ENCODE peak calls at places on chromosomes 11 and 22, in seven cellular contexts. J is fibroblast of lung, M is fibroblast of mammary gland, O is psoas muscle, B is MM.1S, G is neural progenitor cell, D is cardiac fibroblast. C is an unnamed sample.

GRCh38 chr11:81548123-81548522 is 1185.5 kb downstream of the FAM181B start:
- DNase-seq in D (no peak), M (no peak), G (no peak), B (no peak), J (no peak), O (no peak), C (no peak)

GRCh38 chr11:132908017-132908810 is 624.1 kb downstream of the OPCML start:
- DNase-seq in J (peak), D (no peak), G (no peak), O (no peak), M (no peak), B (no peak), C (no peak)

GRCh38 chr11:65569973-65570918 is at the start of gene ZNRD2:
- DNase-seq in J (peak), M (peak), O (peak), G (peak), B (peak), D (peak), C (peak)

GRCh38 chr22:35021166-35021565 is 44.8 kb upstream of the ISX start:
- DNase-seq in J (no peak), M (no peak), D (no peak), G (no peak), O (no peak), B (no peak), C (no peak)

GRCh38 chr11:65814131-65814959 is 19.4 kb upstream of the SNX32 start:
- DNase-seq in D (peak), O (no peak), G (no peak), B (no peak), J (no peak), M (peak), C (no peak)

GRCh38 chr11:117930668-117931330 is 1.6 kb upstream of the TMPRSS13 start:
- DNase-seq in J (no peak), D (no peak), O (no peak), B (no peak), G (no peak), M (no peak), C (no peak)

GRCh38 chr11:85740464-85741400 is 54.7 kb upstream of the CCDC89 start:
- DNase-seq in G (peak), J (no peak), M (no peak), D (no peak), B (no peak), O (no peak), C (no peak)

GRCh38 chr22:35959121-35959800 is 69.4 kb downstream of the RBFOX2 start:
- DNase-seq in M (no peak), D (no peak), B (no peak), O (no peak), J (no peak), G (no peak), C (no peak)

GRCh38 chr11:70434813-70435300 is 36.5 kb downstream of the CTTN start:
- DNase-seq in B (no peak), D (no peak), J (no peak), O (no peak), G (no peak), M (no peak), C (no peak)

GRCh38 chr22:31173386-31174145 is 13.6 kb downstream of the RNF185 start:
- DNase-seq in O (no peak), G (no peak), B (no peak), D (peak), J (peak), M (peak), C (no peak)

GRCh38 chr11:66020618-66021357 is 5.5 kb downstream of the CATSPER1 start:
- DNase-seq in M (peak), J (peak), O (peak), D (peak), B (no peak), G (no peak), C (peak)

GRCh38 chr11:118691926-118692830 is 12.7 kb upstream of the TREH start:
- DNase-seq in D (peak), O (no peak), B (peak), G (no peak), J (peak), M (peak), C (peak)

GRCh38 chr11:24661313-24661712 is 164.5 kb downstream of the LUZP2 start:
- DNase-seq in J (no peak), M (no peak), D (no peak), G (no peak), B (peak), O (no peak), C (no peak)

GRCh38 chr11:79100093-79100704 is 340.6 kb downstream of the TENM4 start:
- DNase-seq in J (peak), B (peak), D (peak), O (no peak), M (peak), G (peak), C (peak)

GRCh38 chr11:27838674-27839073 is 138.4 kb upstream of the BDNF start:
- DNase-seq in D (no peak), O (no peak), B (no peak), M (no peak), J (no peak), G (no peak), C (no peak)

GRCh38 chr11:28836285-28837081 is 728.3 kb downstream of the METTL15 start:
- DNase-seq in M (peak), B (no peak), O (no peak), G (peak), D (peak), J (peak), C (no peak)

GRCh38 chr22:27115816-27116256 is 458.4 kb downstream of the MIAT start:
- DNase-seq in J (peak), M (peak), D (peak), B (no peak), O (no peak), G (no peak), C (no peak)

GRCh38 chr11:118148240-118148639 is 4.4 kb downstream of the SCN4B start:
- DNase-seq in O (no peak), D (no peak), G (no peak), M (no peak), J (no peak), B (no peak), C (no peak)

GRCh38 chr11:102171101-102171500 is 60.9 kb downstream of the YAP1 start:
- DNase-seq in J (peak), D (peak), M (peak), O (no peak), B (no peak), G (no peak), C (no peak)

GRCh38 chr11:72753341-72754148 is 1.3 kb upstream of the ARAP1 start:
- DNase-seq in B (no peak), J (no peak), M (no peak), D (no peak), G (no peak), O (no peak), C (no peak)

GRCh38 chr11:29324328-29324727 is 692.5 kb downstream of the KCNA4 start:
- DNase-seq in B (no peak), J (no peak), O (no peak), M (no peak), D (peak), G (no peak), C (no peak)

GRCh38 chr11:97902828-97903227 is 1117.9 kb upstream of the CNTN5 start:
- DNase-seq in G (no peak), M (no peak), B (no peak), J (no peak), O (no peak), D (no peak), C (no peak)

GRCh38 chr11:114199051-114199450 is 97.1 kb upstream of the NNMT start:
- DNase-seq in D (no peak), J (no peak), M (no peak), B (no peak), O (no peak), G (no peak), C (no peak)

GRCh38 chr11:114196994-114197702 is 99.1 kb upstream of the NNMT start:
- DNase-seq in G (no peak), O (no peak), M (peak), B (no peak), J (no peak), D (no peak), C (no peak)

GRCh38 chr11:114197799-114198500 is 98.2 kb upstream of the NNMT start:
- DNase-seq in O (peak), B (no peak), G (no peak), J (peak), M (peak), D (peak), C (no peak)

GRCh38 chr11:114193730-114194674 is 102.2 kb upstream of the NNMT start:
- DNase-seq in G (no peak), M (peak), O (no peak), D (peak), B (no peak), J (no peak), C (no peak)

DNA sequence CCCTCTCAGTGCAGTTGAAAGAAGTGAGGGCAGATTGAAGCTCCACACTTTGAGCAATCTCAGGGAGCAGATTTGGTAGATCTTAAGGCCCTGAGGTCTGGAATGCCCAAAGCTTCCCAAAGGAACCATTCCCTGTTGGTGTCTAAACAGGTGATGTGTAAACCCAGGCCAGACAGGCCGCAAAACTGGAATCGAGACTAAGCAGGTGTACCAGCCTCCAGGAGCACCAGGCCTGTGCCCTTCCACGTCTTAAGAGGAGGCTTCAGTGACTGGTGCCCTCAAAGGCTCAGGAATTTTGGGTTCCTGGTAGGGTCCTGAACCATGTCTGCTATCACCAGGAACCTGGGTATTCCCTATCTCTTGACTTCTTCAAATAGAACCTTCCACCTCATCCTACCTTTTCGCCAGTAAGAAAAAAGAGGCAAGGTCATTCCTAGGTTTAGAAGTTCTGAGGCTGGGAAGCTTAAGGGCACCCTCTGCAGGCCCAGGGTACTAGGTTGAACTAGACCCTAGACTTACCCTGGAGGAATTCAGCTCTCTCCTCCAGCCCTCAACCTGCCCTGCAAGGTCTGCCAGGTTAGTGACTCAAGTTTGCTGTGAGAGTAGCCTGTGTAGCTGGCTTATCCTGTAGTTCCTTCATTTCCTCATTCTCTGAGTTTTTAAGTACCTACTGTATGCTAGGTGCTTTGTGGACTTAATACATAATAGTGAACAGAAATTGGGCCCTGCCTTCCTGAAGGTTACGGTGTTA is 100.0 kb upstream of the NNMT start:
- DNase-seq in O (no peak), B (no peak), G (no peak), D (peak), J (no peak), M (peak), C (no peak)
- TF ChIP-seq CTCF in O (no peak), B (peak), G (no peak), D (peak), J (no peak), M (no peak), C (no peak)

DNA sequence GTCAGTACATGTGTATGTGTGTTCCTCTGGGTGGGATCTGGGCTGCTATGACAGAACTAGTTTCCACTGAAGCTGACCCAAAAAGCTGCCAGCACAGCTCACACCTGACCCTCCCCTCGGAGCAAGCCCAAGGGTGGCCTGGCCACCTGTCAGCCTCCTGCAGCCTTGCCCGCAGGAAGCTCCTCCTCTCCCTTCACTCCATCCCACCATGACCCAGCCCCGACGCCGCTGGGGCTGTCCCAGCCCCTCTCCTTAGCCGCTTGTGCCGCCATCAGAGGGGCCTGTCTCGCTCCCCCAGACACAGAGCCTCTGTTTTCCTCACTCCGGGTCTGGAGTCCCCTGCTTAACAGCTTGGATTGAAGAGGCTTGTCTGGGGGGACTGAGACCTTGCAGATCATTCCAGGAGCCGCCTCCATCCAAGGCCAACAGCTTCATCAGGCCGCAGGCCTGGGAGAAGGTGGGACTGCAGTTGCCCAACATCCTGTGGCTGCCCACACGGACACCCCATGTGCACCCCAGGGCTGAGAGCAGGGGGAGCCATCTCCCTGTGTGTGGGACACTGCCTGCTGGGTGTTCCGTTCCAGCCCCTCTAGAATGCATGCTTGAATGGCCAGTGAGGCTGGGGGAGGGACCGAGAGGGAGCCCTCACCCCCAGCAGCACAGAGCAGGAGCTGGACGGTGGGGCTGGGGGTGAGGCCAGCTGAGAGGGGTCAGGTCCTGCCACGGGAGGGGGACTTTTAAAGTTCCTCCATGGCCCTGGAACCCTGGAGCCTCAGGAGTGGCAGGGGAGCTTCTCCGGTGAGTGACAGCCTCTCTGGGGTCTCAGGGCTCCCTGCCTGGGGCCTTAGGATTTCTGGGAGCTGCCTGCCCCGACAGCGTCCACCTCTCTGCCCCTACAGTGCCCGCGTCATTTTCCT is 696 bp downstream of the MRGPRF start:
- DNase-seq in D (no peak), M (peak), O (no peak), J (peak), G (peak), B (no peak), C (no peak)
- TF ChIP-seq CTCF in D (no peak), M (no peak), O (no peak), J (peak), G (no peak), B (no peak), C (no peak)

GRCh38 chr11:130163346-130164220 is 4.0 kb downstream of the ST14 start:
- DNase-seq in M (no peak), G (no peak), B (no peak), D (no peak), O (no peak), J (no peak), C (no peak)
- TF ChIP-seq CTCF in M (no peak), G (no peak), B (no peak), D (peak), O (no peak), J (no peak), C (no peak)

DNA sequence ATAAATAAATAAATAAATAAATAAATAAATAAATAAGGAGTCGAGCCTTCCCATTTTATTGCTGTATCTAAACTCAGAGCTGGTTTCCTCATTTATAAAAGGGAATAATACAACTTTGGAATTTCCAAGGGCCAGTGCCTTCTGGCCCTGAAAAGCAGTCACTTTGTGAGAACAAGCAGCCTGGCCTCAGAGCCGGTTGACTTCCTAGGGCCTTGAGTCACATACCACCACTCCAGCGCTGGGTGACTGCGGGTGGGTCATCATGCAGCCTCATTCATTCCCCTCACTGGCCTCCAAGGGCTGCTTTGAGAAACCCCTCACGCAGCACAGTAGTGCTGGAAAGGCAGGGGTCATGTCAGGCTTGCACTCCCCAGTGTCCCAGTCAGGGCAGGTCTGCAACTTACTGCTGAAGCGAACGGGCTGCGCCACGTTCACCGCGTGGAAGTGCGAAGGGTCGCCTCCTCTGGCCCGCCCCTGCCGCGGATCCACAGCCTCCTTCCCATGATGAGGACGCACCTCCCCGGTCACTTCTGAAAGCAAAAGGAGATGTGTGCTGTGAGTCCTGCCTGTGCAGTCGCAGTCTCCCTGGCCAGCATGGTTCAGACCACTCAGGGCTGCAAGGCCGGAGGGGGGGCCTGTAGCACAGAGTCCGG is 54.4 kb downstream of the DGCR2 start:
- DNase-seq in G (no peak), O (no peak), D (no peak), J (no peak), B (no peak), M (no peak), C (no peak)
- TF ChIP-seq CTCF in G (no peak), O (no peak), D (no peak), J (no peak), B (no peak), M (no peak), C (no peak)

DNA sequence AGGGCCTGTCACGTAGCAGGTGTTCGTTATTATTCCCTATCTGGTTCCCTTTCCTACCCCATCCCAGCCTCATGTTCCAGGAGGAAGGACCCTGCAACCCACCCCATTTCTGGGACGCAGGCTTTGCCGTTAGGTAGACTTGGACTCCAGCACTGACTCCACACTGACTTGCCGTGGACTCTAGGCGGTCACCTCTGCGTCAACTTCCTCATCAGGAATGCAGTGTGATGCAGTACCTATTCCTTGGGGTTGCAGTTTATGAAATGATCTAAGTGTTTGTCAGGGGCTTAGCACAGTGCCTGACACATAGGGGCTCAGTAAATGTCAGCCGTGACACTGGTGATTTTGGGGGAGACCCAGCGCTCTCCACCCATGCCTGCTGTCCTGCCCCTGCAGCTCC is 16.8 kb downstream of the DGKZ start:
- DNase-seq in G (no peak), D (no peak), O (no peak), B (no peak), J (no peak), M (no peak), C (no peak)
- TF ChIP-seq CTCF in G (no peak), D (no peak), O (no peak), B (no peak), J (no peak), M (no peak), C (no peak)

C was measured in GM13976.